ENCODE peak calls at places on chromosomes 2 and 18, in eight cellular contexts. U, O, W, K, T, Y, L and S are unnamed samples.

GRCh38 chr2:201559067-201559710 is 84.1 kb downstream of the TMEM237 start:
- DNase-seq in U (no peak), O (no peak), W (no peak), K (no peak), T (no peak), Y (no peak), L (no peak), S (no peak)

GRCh38 chr2:65435625-65436168 is 3.3 kb upstream of the SPRED2 start:
- DNase-seq in U (peak; percentile 96), O (peak; percentile 81), W (peak; percentile 92), K (peak; percentile 9), T (peak; percentile 8), Y (peak; percentile 87), L (peak; percentile 84), S (peak; percentile 86)

GRCh38 chr2:81670885-81671284 is 1366.3 kb upstream of the LRRTM1 start:
- DNase-seq in U (no peak), O (no peak), W (no peak), K (no peak), T (no peak), Y (no peak), L (no peak), S (no peak)

GRCh38 chr2:120761911-120762310 is 26.2 kb downstream of the GLI2 start:
- DNase-seq in U (no peak), O (no peak), W (no peak), K (no peak), T (no peak), Y (no peak), L (no peak), S (no peak)

GRCh38 chr18:52903858-52904257 is 563.9 kb downstream of the DCC start:
- DNase-seq in U (no peak), O (peak; percentile 25), W (peak; percentile 73), K (no peak), T (no peak), Y (no peak), L (no peak), S (no peak)

GRCh38 chr2:236568068-236568921 is 1.3 kb upstream of the ACKR3 start:
- DNase-seq in U (peak; percentile 84), O (no peak), W (peak; percentile 63), K (peak; percentile 30), T (no peak), Y (peak; percentile 42), L (no peak), S (peak; percentile 60)

GRCh38 chr2:501130-501529 is 176.1 kb downstream of the TMEM18 start:
- DNase-seq in U (no peak), O (peak; percentile 50), W (peak; percentile 41), K (no peak), T (no peak), Y (no peak), L (no peak), S (no peak)

GRCh38 chr2:85394256-85394655 is 15.9 kb downstream of the CAPG start:
- DNase-seq in U (no peak), O (no peak), W (no peak), K (no peak), T (no peak), Y (peak; percentile 36), L (no peak), S (no peak)

GRCh38 chr18:25288340-25288955 is 63.5 kb downstream of the ZNF521 start:
- DNase-seq in U (no peak), O (no peak), W (no peak), K (no peak), T (no peak), Y (no peak), L (no peak), S (no peak)

GRCh38 chr2:44707945-44708645 is 233.4 kb upstream of the SIX3 start:
- DNase-seq in U (no peak), O (peak; percentile 46), W (no peak), K (no peak), T (no peak), Y (no peak), L (no peak), S (no peak)

GRCh38 chr2:190431907-190432306 is 23.8 kb downstream of the MFSD6 start:
- DNase-seq in U (no peak), O (no peak), W (no peak), K (no peak), T (no peak), Y (no peak), L (no peak), S (no peak)

GRCh38 chr2:72142743-72143440 is 4.8 kb downstream of the CYP26B1 start:
- DNase-seq in U (peak; percentile 88), O (no peak), W (no peak), K (no peak), T (no peak), Y (peak; percentile 43), L (no peak), S (no peak)

GRCh38 chr2:172278642-172279041 is 148.7 kb upstream of the ITGA6 start:
- DNase-seq in U (no peak), O (no peak), W (no peak), K (no peak), T (no peak), Y (no peak), L (no peak), S (no peak)

GRCh38 chr2:232879618-232880494 is 9.8 kb downstream of the SNORC start:
- DNase-seq in U (peak; percentile 62), O (no peak), W (no peak), K (no peak), T (no peak), Y (no peak), L (no peak), S (no peak)

GRCh38 chr2:118013221-118013723 is 598 bp downstream of the CCDC93 start:
- DNase-seq in U (peak; percentile 88), O (peak; percentile 7), W (peak; percentile 71), K (peak; percentile 26), T (peak; percentile 21), Y (peak; percentile 19), L (no peak), S (peak; percentile 75)

GRCh38 chr18:77858331-77858730 is 608.7 kb downstream of the GALR1 start:
- DNase-seq in U (no peak), O (no peak), W (no peak), K (no peak), T (no peak), Y (no peak), L (no peak), S (no peak)

GRCh38 chr2:119541476-119541875 is 2.8 kb upstream of the CFAP221 start:
- DNase-seq in U (no peak), O (no peak), W (no peak), K (no peak), T (no peak), Y (no peak), L (no peak), S (no peak)

GRCh38 chr2:176134978-176135575 is 5.6 kb downstream of the HOXD8 start:
- DNase-seq in U (peak; percentile 51), O (peak; percentile 28), W (peak; percentile 33), K (no peak), T (no peak), Y (peak; percentile 66), L (no peak), S (no peak)

GRCh38 chr2:8456149-8457091 is 225.4 kb upstream of the ID2 start:
- DNase-seq in U (no peak), O (no peak), W (no peak), K (peak; percentile 54), T (no peak), Y (no peak), L (no peak), S (no peak)

DNA sequence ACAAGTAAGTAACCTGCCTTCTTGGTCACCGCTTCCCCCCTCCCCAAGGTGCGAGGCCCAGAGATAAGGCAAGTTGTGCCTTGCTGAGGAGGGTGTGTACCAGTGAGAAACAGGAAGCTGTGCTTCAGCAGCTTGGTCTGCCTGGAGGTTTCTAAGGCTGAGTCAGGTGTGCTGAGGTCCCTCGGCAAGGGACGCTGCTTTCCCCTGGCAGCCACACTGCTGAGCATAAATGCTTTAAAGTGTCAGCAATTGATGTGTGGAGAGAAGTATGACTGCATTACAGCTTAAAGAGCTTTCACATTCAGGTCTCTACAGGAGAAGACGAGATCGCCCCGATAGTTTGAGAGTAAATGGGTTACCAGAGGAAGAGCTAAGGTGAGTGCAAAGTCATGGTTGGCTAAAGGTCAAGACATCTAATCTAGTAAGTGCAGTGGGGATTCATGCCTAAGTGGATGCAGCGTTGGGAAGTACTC is 86.9 kb downstream of the LIMS1 start:
- DNase-seq in U (peak; percentile 78), O (peak; percentile 73), W (peak; percentile 58), K (peak; percentile 72), T (peak; percentile 57), Y (no peak), L (peak; percentile 64), S (no peak)
- H3K4me1 ChIP-seq in U (peaks cover 16% of the 10 kb centered on the region), O (peaks cover 56% of the 10 kb centered on the region), W (peaks cover 16% of the 10 kb centered on the region), K (peaks cover 73% of the 10 kb centered on the region), T (peaks cover 56% of the 10 kb centered on the region), Y (peaks cover 7% of the 10 kb centered on the region), L (peaks cover 29% of the 10 kb centered on the region), S (no peaks in the 10 kb centered on the region)

DNA sequence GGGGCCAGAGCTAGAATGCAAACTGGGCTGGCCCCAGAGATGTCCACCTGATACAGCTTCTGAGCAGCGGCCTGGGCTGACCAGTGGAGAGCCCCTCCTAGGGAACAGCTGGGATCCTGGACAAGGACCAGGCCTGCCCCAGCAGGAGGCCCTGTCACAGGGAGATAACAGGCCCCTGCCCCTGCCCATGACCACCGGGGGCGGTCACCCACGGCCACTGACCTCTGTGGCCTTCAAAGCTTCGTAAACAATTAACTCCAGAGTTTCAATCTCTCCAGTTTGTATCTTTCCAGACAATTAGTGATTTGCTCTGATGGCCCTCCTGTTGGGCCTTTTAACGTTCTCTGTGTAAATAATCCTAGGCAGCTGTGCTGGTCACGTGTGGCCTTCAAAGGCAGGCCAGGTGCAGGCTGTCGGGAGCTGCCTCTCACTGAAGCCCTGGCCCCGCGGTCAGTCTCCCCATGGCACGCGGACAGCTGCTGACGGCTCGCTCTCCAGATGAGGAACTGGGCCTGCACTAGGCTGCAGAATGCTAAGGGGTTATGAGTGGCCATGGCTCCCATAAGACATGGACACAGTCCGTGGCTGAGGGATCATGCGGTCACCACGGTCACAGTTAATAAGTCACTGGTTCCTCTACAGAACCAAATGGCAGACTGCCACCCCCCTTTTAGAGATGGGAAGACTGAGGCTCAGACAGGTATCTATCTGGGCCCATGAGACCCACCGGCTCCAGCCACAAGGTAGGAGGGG is 9.2 kb downstream of the HS6ST1 start:
- DNase-seq in U (peak; percentile 81), O (no peak), W (no peak), K (no peak), T (no peak), Y (peak; percentile 42), L (peak; percentile 18), S (peak; percentile 96)
- H3K4me1 ChIP-seq in U (peaks cover 79% of the 10 kb centered on the region), O (peaks cover 25% of the 10 kb centered on the region), W (peaks cover 43% of the 10 kb centered on the region), K (no peaks in the 10 kb centered on the region), T (no peaks in the 10 kb centered on the region), Y (no peaks in the 10 kb centered on the region), L (peaks cover 25% of the 10 kb centered on the region), S (peaks cover 4% of the 10 kb centered on the region)

GRCh38 chr2:23859234-23859633 is 67.7 kb downstream of the ATAD2B start:
- DNase-seq in U (no peak), O (no peak), W (no peak), K (no peak), T (no peak), Y (no peak), L (no peak), S (peak; percentile 59)
- H3K4me1 ChIP-seq in U (no peaks in the 10 kb centered on the region), O (no peaks in the 10 kb centered on the region), W (peaks cover 4% of the 10 kb centered on the region), K (no peaks in the 10 kb centered on the region), T (no peaks in the 10 kb centered on the region), Y (no peaks in the 10 kb centered on the region), L (no peaks in the 10 kb centered on the region), S (no peaks in the 10 kb centered on the region)

DNA sequence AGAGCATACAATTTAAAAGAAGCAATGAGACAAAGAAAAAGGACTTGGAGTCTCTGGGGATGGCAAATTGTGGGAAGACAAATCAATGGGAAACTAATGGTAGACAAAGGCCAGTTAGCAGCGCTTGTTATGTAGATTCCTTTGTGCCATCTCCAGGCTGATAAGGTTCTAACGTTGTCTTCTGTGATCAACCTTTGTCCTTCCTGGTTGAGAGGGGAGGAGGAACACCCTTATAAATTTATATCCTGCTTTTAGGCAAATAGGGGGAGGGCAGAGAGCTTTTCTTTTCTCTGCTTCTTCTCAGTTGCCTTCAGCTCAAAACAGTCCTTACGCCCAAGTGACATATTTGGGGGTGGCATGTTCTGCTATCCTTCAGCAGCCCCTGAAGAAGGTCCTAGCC is 89.8 kb downstream of the STPG4 start:
- DNase-seq in U (no peak), O (no peak), W (no peak), K (no peak), T (no peak), Y (no peak), L (no peak), S (no peak)
- H3K4me1 ChIP-seq in U (peaks cover 45% of the 10 kb centered on the region), O (peaks cover 32% of the 10 kb centered on the region), W (peaks cover 18% of the 10 kb centered on the region), K (peaks cover 19% of the 10 kb centered on the region), T (peaks cover 16% of the 10 kb centered on the region), Y (peaks cover 10% of the 10 kb centered on the region), L (peaks cover 49% of the 10 kb centered on the region), S (no peaks in the 10 kb centered on the region)